ENCODE peak calls at places on chromosomes 13 and 19, in five cellular contexts. L, G, V, D and E are unnamed samples.

GRCh38 chr13:76474356-76474755 is 411.8 kb downstream of the KCTD12 start:
- DNase-seq in L (no peak), G (no peak), V (no peak), D (no peak), E (no peak)

GRCh38 chr13:47215741-47216140 is 318.9 kb upstream of the HTR2A start:
- DNase-seq in L (no peak), G (no peak), V (no peak), D (peak; percentile 49), E (no peak)

GRCh38 chr13:77409412-77409811 is 82.5 kb upstream of the MYCBP2 start:
- DNase-seq in L (no peak), G (no peak), V (no peak), D (no peak), E (no peak)

GRCh38 chr19:52231154-52231565 is 38.2 kb upstream of the ZNF766 start:
- DNase-seq in L (no peak), G (no peak), V (no peak), D (no peak), E (no peak)

GRCh38 chr13:28583661-28584091 is 75.3 kb upstream of the POMP start:
- DNase-seq in L (no peak), G (no peak), V (no peak), D (no peak), E (no peak)

GRCh38 chr13:23183292-23183691 is 2.5 kb downstream of the SGCG start:
- DNase-seq in L (no peak), G (no peak), V (no peak), D (no peak), E (no peak)

GRCh38 chr19:57800696-57801095 is 14.0 kb downstream of the ZNF552 start:
- DNase-seq in L (no peak), G (no peak), V (no peak), D (no peak), E (no peak)

GRCh38 chr13:81017525-81018152 is 676.7 kb upstream of the SPRY2 start:
- DNase-seq in L (peak; percentile 7), G (peak; percentile 72), V (peak; percentile 79), D (peak; percentile 18), E (no peak)

GRCh38 chr19:3350014-3350663 is 16.2 kb upstream of the NFIC start:
- DNase-seq in L (no peak), G (no peak), V (peak; percentile 19), D (no peak), E (no peak)

GRCh38 chr19:45451181-45451849 is 16.5 kb upstream of the FOSB start:
- DNase-seq in L (no peak), G (peak; percentile 63), V (no peak), D (no peak), E (peak; percentile 28)

GRCh38 chr19:29806098-29806866 is 5.5 kb upstream of the CCNE1 start:
- DNase-seq in L (no peak), G (peak; percentile 66), V (no peak), D (no peak), E (no peak)

GRCh38 chr13:33931397-33931987 is 113.5 kb downstream of the RFC3 start:
- DNase-seq in L (peak; percentile 11), G (peak; percentile 89), V (peak; percentile 54), D (no peak), E (no peak)

GRCh38 chr13:47094734-47095434 is 198.0 kb upstream of the HTR2A start:
- DNase-seq in L (no peak), G (peak; percentile 9), V (no peak), D (no peak), E (no peak)

GRCh38 chr13:48853381-48854102 is 122.2 kb upstream of the FNDC3A start:
- DNase-seq in L (no peak), G (peak; percentile 36), V (no peak), D (no peak), E (peak; percentile 15)

GRCh38 chr13:101575591-101575990 is 123.1 kb downstream of the ITGBL1 start:
- DNase-seq in L (no peak), G (no peak), V (no peak), D (no peak), E (no peak)

GRCh38 chr19:3403489-3404323 is 37.3 kb downstream of the NFIC start:
- DNase-seq in L (no peak), G (no peak), V (peak; percentile 19), D (no peak), E (no peak)

GRCh38 chr13:67119481-67119883 is 110.7 kb downstream of the PCDH9 start:
- DNase-seq in L (no peak), G (no peak), V (no peak), D (peak; percentile 27), E (no peak)

GRCh38 chr19:35031072-35031881 is 1.0 kb downstream of the SCN1B start:
- DNase-seq in L (peak; percentile 74), G (no peak), V (no peak), D (peak; percentile 66), E (no peak)

GRCh38 chr13:106129993-106130392 is 405.5 kb downstream of the EFNB2 start:
- DNase-seq in L (no peak), G (no peak), V (no peak), D (no peak), E (no peak)

GRCh38 chr13:43884221-43884620 is 4.5 kb downstream of the LACC1 start:
- DNase-seq in L (no peak), G (no peak), V (no peak), D (no peak), E (no peak)

GRCh38 chr19:21970466-21970865 is 40.3 kb downstream of the ZNF208 start:
- DNase-seq in L (no peak), G (no peak), V (no peak), D (no peak), E (no peak)

GRCh38 chr19:30428281-30428680 is 56.1 kb downstream of the ZNF536 start:
- DNase-seq in L (no peak), G (no peak), V (no peak), D (no peak), E (no peak)

GRCh38 chr13:110771194-110771593 is 57.7 kb downstream of the ING1 start:
- DNase-seq in L (no peak), G (no peak), V (no peak), D (peak; percentile 35), E (no peak)

GRCh38 chr13:24626449-24626848 is 53.8 kb upstream of the ATP12A start:
- DNase-seq in L (no peak), G (no peak), V (no peak), D (no peak), E (no peak)

GRCh38 chr13:37074703-37075102 is 15.2 kb upstream of the SUPT20H start:
- DNase-seq in L (no peak), G (peak; percentile 71), V (peak; percentile 29), D (peak; percentile 19), E (no peak)

GRCh38 chr19:23075031-23075733 is 41.6 kb upstream of the ZNF730 start:
- DNase-seq in L (peak; percentile 79), G (peak; percentile 95), V (peak; percentile 62), D (peak; percentile 67), E (no peak)